ENCODE peak calls at places on chromosome 10, in eight cellular contexts. One of them, this sample, is unnamed.

GRCh38 chr10:113736576-113736975 is 14.9 kb upstream of the PLEKHS1 start:
- DNase-seq in breast epithelium: no peak
- DNase-seq in astrocyte of the cerebellum: peak
- DNase-seq in fibroblast of the aortic adventitia: peak
- DNase-seq in transverse colon: no peak
- DNase-seq in spleen: no peak
- DNase-seq in psoas muscle: no peak
- DNase-seq in PC-3: no peak
- DNase-seq in this sample: no peak

GRCh38 chr10:91632671-91633550 is at the start of gene PPP1R3C:
- DNase-seq in breast epithelium: peak
- DNase-seq in astrocyte of the cerebellum: no peak
- DNase-seq in fibroblast of the aortic adventitia: peak
- DNase-seq in transverse colon: peak
- DNase-seq in spleen: peak
- DNase-seq in psoas muscle: peak
- DNase-seq in PC-3: no peak
- DNase-seq in this sample: peak

GRCh38 chr10:43461950-43462349 is 25.0 kb downstream of the ZNF487 start:
- DNase-seq in breast epithelium: no peak
- DNase-seq in astrocyte of the cerebellum: peak
- DNase-seq in fibroblast of the aortic adventitia: peak
- DNase-seq in transverse colon: no peak
- DNase-seq in spleen: no peak
- DNase-seq in psoas muscle: no peak
- DNase-seq in PC-3: peak
- DNase-seq in this sample: peak

GRCh38 chr10:73625004-73625883 is 16.0 kb downstream of the MYOZ1 start:
- DNase-seq in breast epithelium: no peak
- DNase-seq in astrocyte of the cerebellum: no peak
- DNase-seq in fibroblast of the aortic adventitia: no peak
- DNase-seq in transverse colon: peak
- DNase-seq in spleen: peak
- DNase-seq in psoas muscle: no peak
- DNase-seq in PC-3: peak
- DNase-seq in this sample: no peak

GRCh38 chr10:118672766-118673715 is 77.6 kb upstream of the PRLHR start:
- DNase-seq in breast epithelium: no peak
- DNase-seq in astrocyte of the cerebellum: no peak
- DNase-seq in fibroblast of the aortic adventitia: no peak
- DNase-seq in transverse colon: no peak
- DNase-seq in spleen: no peak
- DNase-seq in psoas muscle: no peak
- DNase-seq in PC-3: no peak
- DNase-seq in this sample: no peak

GRCh38 chr10:75043256-75044121 is 68.0 kb upstream of the SAMD8 start:
- DNase-seq in breast epithelium: no peak
- DNase-seq in astrocyte of the cerebellum: no peak
- DNase-seq in fibroblast of the aortic adventitia: no peak
- DNase-seq in transverse colon: no peak
- DNase-seq in spleen: peak
- DNase-seq in psoas muscle: peak
- DNase-seq in PC-3: no peak
- DNase-seq in this sample: no peak

GRCh38 chr10:109837384-109837783 is 85.9 kb downstream of the XPNPEP1 start:
- DNase-seq in breast epithelium: no peak
- DNase-seq in astrocyte of the cerebellum: no peak
- DNase-seq in fibroblast of the aortic adventitia: no peak
- DNase-seq in transverse colon: no peak
- DNase-seq in spleen: no peak
- DNase-seq in psoas muscle: no peak
- DNase-seq in PC-3: peak
- DNase-seq in this sample: no peak

GRCh38 chr10:132507956-132508490 is 29.6 kb upstream of the INPP5A start:
- DNase-seq in breast epithelium: peak
- DNase-seq in astrocyte of the cerebellum: no peak
- DNase-seq in fibroblast of the aortic adventitia: no peak
- DNase-seq in transverse colon: no peak
- DNase-seq in spleen: peak
- DNase-seq in psoas muscle: no peak
- DNase-seq in PC-3: no peak
- DNase-seq in this sample: no peak

GRCh38 chr10:68423522-68423921 is 16.4 kb upstream of the RUFY2 start:
- DNase-seq in breast epithelium: no peak
- DNase-seq in astrocyte of the cerebellum: no peak
- DNase-seq in fibroblast of the aortic adventitia: no peak
- DNase-seq in transverse colon: no peak
- DNase-seq in spleen: no peak
- DNase-seq in psoas muscle: no peak
- DNase-seq in PC-3: no peak
- DNase-seq in this sample: no peak

GRCh38 chr10:29668628-29669027 is 33.9 kb upstream of the SVIL start:
- DNase-seq in breast epithelium: no peak
- DNase-seq in astrocyte of the cerebellum: no peak
- DNase-seq in fibroblast of the aortic adventitia: peak
- DNase-seq in transverse colon: no peak
- DNase-seq in spleen: no peak
- DNase-seq in psoas muscle: no peak
- DNase-seq in PC-3: peak
- DNase-seq in this sample: no peak

GRCh38 chr10:16030562-16030961 is 170.3 kb upstream of the MINDY3 start:
- DNase-seq in breast epithelium: no peak
- DNase-seq in astrocyte of the cerebellum: no peak
- DNase-seq in fibroblast of the aortic adventitia: no peak
- DNase-seq in transverse colon: no peak
- DNase-seq in spleen: no peak
- DNase-seq in psoas muscle: no peak
- DNase-seq in PC-3: no peak
- DNase-seq in this sample: no peak

GRCh38 chr10:104614245-104614831 is 26.8 kb upstream of the SORCS3 start:
- DNase-seq in breast epithelium: no peak
- DNase-seq in astrocyte of the cerebellum: no peak
- DNase-seq in fibroblast of the aortic adventitia: peak
- DNase-seq in transverse colon: no peak
- DNase-seq in spleen: no peak
- DNase-seq in psoas muscle: no peak
- DNase-seq in PC-3: peak
- DNase-seq in this sample: no peak

GRCh38 chr10:95240811-95241210 is 46.8 kb downstream of the ACSM6 start:
- DNase-seq in breast epithelium: no peak
- DNase-seq in astrocyte of the cerebellum: no peak
- DNase-seq in fibroblast of the aortic adventitia: no peak
- DNase-seq in transverse colon: no peak
- DNase-seq in spleen: peak
- DNase-seq in psoas muscle: no peak
- DNase-seq in PC-3: no peak
- DNase-seq in this sample: no peak

GRCh38 chr10:38003588-38003987 is 6.9 kb upstream of the ZNF33A start:
- DNase-seq in breast epithelium: no peak
- DNase-seq in astrocyte of the cerebellum: no peak
- DNase-seq in fibroblast of the aortic adventitia: no peak
- DNase-seq in transverse colon: no peak
- DNase-seq in spleen: no peak
- DNase-seq in psoas muscle: no peak
- DNase-seq in PC-3: no peak
- DNase-seq in this sample: no peak

GRCh38 chr10:115030483-115031200 is 62.5 kb upstream of the ATRNL1 start:
- DNase-seq in breast epithelium: no peak
- DNase-seq in astrocyte of the cerebellum: no peak
- DNase-seq in fibroblast of the aortic adventitia: peak
- DNase-seq in transverse colon: no peak
- DNase-seq in spleen: no peak
- DNase-seq in psoas muscle: no peak
- DNase-seq in PC-3: no peak
- DNase-seq in this sample: no peak

GRCh38 chr10:91805110-91805825 is 7.0 kb downstream of the TNKS2 start:
- DNase-seq in breast epithelium: no peak
- DNase-seq in astrocyte of the cerebellum: no peak
- DNase-seq in fibroblast of the aortic adventitia: no peak
- DNase-seq in transverse colon: no peak
- DNase-seq in spleen: no peak
- DNase-seq in psoas muscle: no peak
- DNase-seq in PC-3: no peak
- DNase-seq in this sample: no peak

GRCh38 chr10:117565068-117565467 is 22.5 kb downstream of the EMX2 start:
- DNase-seq in breast epithelium: no peak
- DNase-seq in astrocyte of the cerebellum: no peak
- DNase-seq in fibroblast of the aortic adventitia: no peak
- DNase-seq in transverse colon: no peak
- DNase-seq in spleen: no peak
- DNase-seq in psoas muscle: no peak
- DNase-seq in PC-3: no peak
- DNase-seq in this sample: no peak

GRCh38 chr10:24617771-24618396 is 105.8 kb downstream of the ARHGAP21 start:
- DNase-seq in breast epithelium: no peak
- DNase-seq in astrocyte of the cerebellum: no peak
- DNase-seq in fibroblast of the aortic adventitia: peak
- DNase-seq in transverse colon: peak
- DNase-seq in spleen: no peak
- DNase-seq in psoas muscle: peak
- DNase-seq in PC-3: peak
- DNase-seq in this sample: peak

GRCh38 chr10:30439931-30440330 is 5.9 kb downstream of the MAP3K8 start:
- DNase-seq in breast epithelium: no peak
- DNase-seq in astrocyte of the cerebellum: no peak
- DNase-seq in fibroblast of the aortic adventitia: no peak
- DNase-seq in transverse colon: no peak
- DNase-seq in spleen: no peak
- DNase-seq in psoas muscle: no peak
- DNase-seq in PC-3: no peak
- DNase-seq in this sample: no peak

GRCh38 chr10:6135039-6135438 is 46.2 kb downstream of the RBM17 start:
- DNase-seq in breast epithelium: no peak
- DNase-seq in astrocyte of the cerebellum: no peak
- DNase-seq in fibroblast of the aortic adventitia: no peak
- DNase-seq in transverse colon: no peak
- DNase-seq in spleen: no peak
- DNase-seq in psoas muscle: no peak
- DNase-seq in PC-3: no peak
- DNase-seq in this sample: no peak

GRCh38 chr10:124394583-124394982 is 24.1 kb downstream of the OAT start:
- DNase-seq in breast epithelium: no peak
- DNase-seq in astrocyte of the cerebellum: no peak
- DNase-seq in fibroblast of the aortic adventitia: no peak
- DNase-seq in transverse colon: no peak
- DNase-seq in spleen: no peak
- DNase-seq in psoas muscle: no peak
- DNase-seq in PC-3: peak
- DNase-seq in this sample: no peak

GRCh38 chr10:116027355-116027754 is 245.7 kb downstream of the GFRA1 start:
- DNase-seq in breast epithelium: no peak
- DNase-seq in astrocyte of the cerebellum: no peak
- DNase-seq in fibroblast of the aortic adventitia: no peak
- DNase-seq in transverse colon: no peak
- DNase-seq in spleen: no peak
- DNase-seq in psoas muscle: no peak
- DNase-seq in PC-3: no peak
- DNase-seq in this sample: no peak

GRCh38 chr10:20839141-20839540 is 58.0 kb downstream of the NEBL start:
- DNase-seq in breast epithelium: no peak
- DNase-seq in astrocyte of the cerebellum: no peak
- DNase-seq in fibroblast of the aortic adventitia: no peak
- DNase-seq in transverse colon: no peak
- DNase-seq in spleen: no peak
- DNase-seq in psoas muscle: no peak
- DNase-seq in PC-3: no peak
- DNase-seq in this sample: no peak

GRCh38 chr10:122233857-122234348 is 37.2 kb upstream of the BTBD16 start:
- DNase-seq in breast epithelium: no peak
- DNase-seq in astrocyte of the cerebellum: no peak
- DNase-seq in fibroblast of the aortic adventitia: no peak
- DNase-seq in transverse colon: no peak
- DNase-seq in spleen: no peak
- DNase-seq in psoas muscle: peak
- DNase-seq in PC-3: no peak
- DNase-seq in this sample: no peak
- H3K4me3 ChIP-seq in breast epithelium: no peak
- H3K4me3 ChIP-seq in astrocyte of the cerebellum: no peak
- H3K4me3 ChIP-seq in fibroblast of the aortic adventitia: no peak
- H3K4me3 ChIP-seq in transverse colon: no peak
- H3K4me3 ChIP-seq in spleen: no peak
- H3K4me3 ChIP-seq in psoas muscle: no peak
- H3K4me3 ChIP-seq in PC-3: no peak
- H3K4me3 ChIP-seq in this sample: no peak

GRCh38 chr10:86945361-86946214 is 11.8 kb downstream of the MMRN2 start:
- DNase-seq in breast epithelium: no peak
- DNase-seq in astrocyte of the cerebellum: no peak
- DNase-seq in fibroblast of the aortic adventitia: peak
- DNase-seq in transverse colon: no peak
- DNase-seq in spleen: no peak
- DNase-seq in psoas muscle: peak
- DNase-seq in PC-3: no peak
- DNase-seq in this sample: no peak
- TF ChIP-seq CTCF in breast epithelium: no peak
- TF ChIP-seq CTCF in astrocyte of the cerebellum: peak
- TF ChIP-seq CTCF in fibroblast of the aortic adventitia: peak
- TF ChIP-seq CTCF in transverse colon: no peak
- TF ChIP-seq CTCF in spleen: no peak
- TF ChIP-seq CTCF in psoas muscle: no peak
- TF ChIP-seq CTCF in PC-3: no peak
- TF ChIP-seq CTCF in this sample: peak

GRCh38 chr10:78438907-78439809 is 405.5 kb downstream of the RPS24 start:
- DNase-seq in breast epithelium: no peak
- DNase-seq in astrocyte of the cerebellum: no peak
- DNase-seq in fibroblast of the aortic adventitia: no peak
- DNase-seq in transverse colon: no peak
- DNase-seq in spleen: no peak
- DNase-seq in psoas muscle: no peak
- DNase-seq in PC-3: no peak
- DNase-seq in this sample: no peak
- H3K4me3 ChIP-seq in breast epithelium: no peak
- H3K4me3 ChIP-seq in astrocyte of the cerebellum: no peak
- H3K4me3 ChIP-seq in fibroblast of the aortic adventitia: no peak
- H3K4me3 ChIP-seq in transverse colon: no peak
- H3K4me3 ChIP-seq in spleen: no peak
- H3K4me3 ChIP-seq in psoas muscle: no peak
- H3K4me3 ChIP-seq in PC-3: no peak
- H3K4me3 ChIP-seq in this sample: no peak

DNA sequence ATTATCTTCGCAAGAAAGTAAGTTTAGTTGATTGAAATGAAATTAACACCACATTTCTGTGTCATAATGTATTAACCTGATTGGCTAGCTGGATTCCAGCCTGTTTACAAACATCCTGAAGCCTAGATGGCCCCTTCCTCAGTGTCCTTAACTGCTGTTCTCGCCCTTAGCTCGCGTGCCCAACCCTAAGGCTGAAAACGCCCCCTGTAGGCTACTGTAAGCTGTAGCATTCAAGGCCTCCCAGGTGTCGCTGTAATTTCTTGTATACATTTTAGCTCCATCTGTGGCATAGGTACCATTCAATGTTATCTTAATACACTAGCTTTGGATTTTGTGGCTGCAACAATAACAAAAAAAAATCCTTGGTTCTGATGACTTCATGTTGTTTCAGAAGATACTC is 191.6 kb downstream of the MGMT start:
- DNase-seq in breast epithelium: no peak
- DNase-seq in astrocyte of the cerebellum: no peak
- DNase-seq in fibroblast of the aortic adventitia: no peak
- DNase-seq in transverse colon: no peak
- DNase-seq in spleen: no peak
- DNase-seq in psoas muscle: no peak
- DNase-seq in PC-3: peak
- DNase-seq in this sample: no peak
- TF ChIP-seq CTCF in breast epithelium: no peak
- TF ChIP-seq CTCF in astrocyte of the cerebellum: no peak
- TF ChIP-seq CTCF in fibroblast of the aortic adventitia: no peak
- TF ChIP-seq CTCF in transverse colon: no peak
- TF ChIP-seq CTCF in spleen: no peak
- TF ChIP-seq CTCF in psoas muscle: peak
- TF ChIP-seq CTCF in PC-3: peak
- TF ChIP-seq CTCF in this sample: peak